ENCODE peak calls at places on chromosome 5, in nine cellular contexts. Y, X, R, U, E, A, G, H and W are unnamed samples.

GRCh38 chr5:138488481-138488945 is 23.2 kb downstream of the EGR1 start:
- DNase-seq in Y (no peak), X (peak), R (peak), U (no peak), E (no peak), A (no peak), G (peak), H (no peak), W (no peak)

GRCh38 chr5:103867857-103868598 is 305.4 kb upstream of the NUDT12 start:
- DNase-seq in Y (no peak), X (no peak), R (peak), U (no peak), E (no peak), A (no peak), G (no peak), H (no peak), W (no peak)

GRCh38 chr5:179668404-179668803 is 12.4 kb downstream of the CBY3 start:
- DNase-seq in Y (peak), X (peak), R (peak), U (no peak), E (peak), A (no peak), G (peak), H (no peak), W (no peak)

GRCh38 chr5:76337949-76338589 is 65.0 kb upstream of the IQGAP2 start:
- DNase-seq in Y (peak), X (peak), R (peak), U (no peak), E (peak), A (no peak), G (peak), H (no peak), W (no peak)

GRCh38 chr5:142100307-142100706 is 8.3 kb upstream of the NDFIP1 start:
- DNase-seq in Y (no peak), X (no peak), R (peak), U (no peak), E (no peak), A (no peak), G (no peak), H (peak), W (no peak)

GRCh38 chr5:170630226-170630625 is 126.4 kb downstream of the KCNIP1 start:
- DNase-seq in Y (no peak), X (no peak), R (no peak), U (peak), E (no peak), A (peak), G (no peak), H (no peak), W (no peak)

GRCh38 chr5:157842185-157842584 is 16.8 kb downstream of the CLINT1 start:
- DNase-seq in Y (no peak), X (no peak), R (no peak), U (no peak), E (no peak), A (no peak), G (no peak), H (no peak), W (no peak)

GRCh38 chr5:61817472-61818326 is 485.6 kb downstream of the ZSWIM6 start:
- DNase-seq in Y (peak), X (peak), R (peak), U (no peak), E (peak), A (no peak), G (peak), H (peak), W (no peak)

GRCh38 chr5:18394154-18394804 is 760.0 kb downstream of the TAF11L14 start:
- DNase-seq in Y (peak), X (peak), R (peak), U (peak), E (peak), A (peak), G (peak), H (peak), W (no peak)

GRCh38 chr5:169805527-169805934 is 168.5 kb downstream of the DOCK2 start:
- DNase-seq in Y (no peak), X (peak), R (peak), U (no peak), E (no peak), A (no peak), G (peak), H (no peak), W (no peak)

GRCh38 chr5:71695561-71695960 is 23.5 kb upstream of the CARTPT start:
- DNase-seq in Y (no peak), X (no peak), R (peak), U (no peak), E (peak), A (no peak), G (no peak), H (no peak), W (no peak)

GRCh38 chr5:150598821-150599273 is 41.6 kb upstream of the SYNPO start:
- DNase-seq in Y (no peak), X (no peak), R (no peak), U (no peak), E (no peak), A (peak), G (no peak), H (no peak), W (no peak)

GRCh38 chr5:10728679-10729078 is 32.4 kb downstream of the DAP start:
- DNase-seq in Y (no peak), X (no peak), R (no peak), U (no peak), E (no peak), A (no peak), G (no peak), H (no peak), W (no peak)

GRCh38 chr5:126377444-126377843 is 45.8 kb upstream of the GRAMD2B start:
- DNase-seq in Y (no peak), X (no peak), R (peak), U (no peak), E (no peak), A (no peak), G (peak), H (no peak), W (no peak)

GRCh38 chr5:69029292-69029691 is 64.5 kb upstream of the SLC30A5 start:
- DNase-seq in Y (no peak), X (no peak), R (no peak), U (no peak), E (no peak), A (no peak), G (no peak), H (no peak), W (no peak)

GRCh38 chr5:69033690-69034089 is 60.1 kb upstream of the SLC30A5 start:
- DNase-seq in Y (no peak), X (no peak), R (no peak), U (no peak), E (no peak), A (no peak), G (no peak), H (no peak), W (no peak)

GRCh38 chr5:69030663-69031062 is 63.2 kb upstream of the SLC30A5 start:
- DNase-seq in Y (no peak), X (no peak), R (no peak), U (no peak), E (no peak), A (no peak), G (no peak), H (no peak), W (no peak)

GRCh38 chr5:69035665-69036064 is 58.1 kb upstream of the SLC30A5 start:
- DNase-seq in Y (no peak), X (no peak), R (no peak), U (no peak), E (no peak), A (no peak), G (no peak), H (no peak), W (no peak)

DNA sequence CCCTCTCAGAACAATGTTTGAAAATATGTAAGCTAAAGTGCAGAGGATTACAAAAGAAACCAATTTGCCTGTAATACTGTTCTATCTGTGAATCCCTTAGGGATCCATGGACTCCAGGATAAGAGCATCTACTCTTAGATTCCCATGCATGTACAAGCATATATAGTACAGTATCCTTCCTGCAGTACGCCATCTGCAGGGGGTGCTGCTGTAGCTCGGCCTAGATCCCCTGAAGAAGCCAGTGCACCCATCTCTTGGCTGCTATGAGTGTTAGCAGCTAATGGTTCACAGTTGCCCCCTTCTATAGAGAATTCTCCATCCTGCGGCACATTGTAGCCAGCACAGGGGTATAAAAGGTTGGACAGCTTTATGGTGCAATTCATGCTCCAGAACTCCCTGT is 61.8 kb upstream of the SLC30A5 start:
- DNase-seq in Y (no peak), X (peak), R (no peak), U (no peak), E (peak), A (no peak), G (no peak), H (no peak), W (no peak)
- TF ChIP-seq CTCF in Y (peak), X (peak), R (no peak), U (no peak), E (no peak), A (no peak), G (no peak), H (no peak), W (no peak)

DNA sequence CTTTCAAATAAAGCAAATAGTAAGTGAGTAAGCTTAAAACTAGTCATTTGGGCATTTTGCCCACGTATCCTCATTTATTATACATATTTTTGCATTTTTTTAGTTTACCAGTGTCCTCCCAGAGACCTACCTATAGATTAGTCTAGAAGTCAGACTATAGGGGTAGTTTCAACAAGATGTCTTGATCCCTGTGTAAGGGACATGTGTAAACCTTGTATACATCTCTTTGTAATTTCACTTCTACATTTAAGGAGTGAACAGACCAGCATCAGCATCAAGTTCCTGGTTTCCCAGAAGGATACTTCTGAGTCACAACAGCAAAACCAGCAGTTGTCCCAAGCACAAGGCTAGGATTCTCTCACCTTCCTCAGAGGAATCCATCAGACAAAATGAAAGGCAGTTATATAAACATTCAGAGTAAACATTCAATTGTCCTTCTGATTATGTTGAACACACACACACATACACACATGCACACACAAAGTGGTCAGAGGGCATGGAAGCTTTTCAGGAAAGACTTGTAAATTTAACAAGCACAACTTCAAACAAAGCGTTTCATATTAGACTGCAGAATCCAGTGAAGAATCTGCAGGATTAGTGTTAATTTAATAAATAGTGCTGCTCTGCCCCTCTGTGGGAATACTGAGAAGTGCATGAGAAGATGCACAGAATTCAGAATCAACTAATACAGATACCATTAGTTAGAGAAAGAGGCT is 55.4 kb downstream of the HINT1 start:
- DNase-seq in Y (peak), X (peak), R (peak), U (no peak), E (peak), A (no peak), G (peak), H (no peak), W (no peak)
- TF ChIP-seq CTCF in Y (peak), X (peak), R (peak), U (peak), E (peak), A (peak), G (peak), H (peak), W (peak)

GRCh38 chr5:115352571-115352970 is 56.1 kb upstream of the CCDC112 start:
- DNase-seq in Y (no peak), X (no peak), R (no peak), U (no peak), E (no peak), A (no peak), G (no peak), H (no peak), W (no peak)
- TF ChIP-seq CTCF in Y (no peak), X (no peak), R (no peak), U (no peak), E (no peak), A (no peak), G (no peak), H (no peak), W (no peak)

DNA sequence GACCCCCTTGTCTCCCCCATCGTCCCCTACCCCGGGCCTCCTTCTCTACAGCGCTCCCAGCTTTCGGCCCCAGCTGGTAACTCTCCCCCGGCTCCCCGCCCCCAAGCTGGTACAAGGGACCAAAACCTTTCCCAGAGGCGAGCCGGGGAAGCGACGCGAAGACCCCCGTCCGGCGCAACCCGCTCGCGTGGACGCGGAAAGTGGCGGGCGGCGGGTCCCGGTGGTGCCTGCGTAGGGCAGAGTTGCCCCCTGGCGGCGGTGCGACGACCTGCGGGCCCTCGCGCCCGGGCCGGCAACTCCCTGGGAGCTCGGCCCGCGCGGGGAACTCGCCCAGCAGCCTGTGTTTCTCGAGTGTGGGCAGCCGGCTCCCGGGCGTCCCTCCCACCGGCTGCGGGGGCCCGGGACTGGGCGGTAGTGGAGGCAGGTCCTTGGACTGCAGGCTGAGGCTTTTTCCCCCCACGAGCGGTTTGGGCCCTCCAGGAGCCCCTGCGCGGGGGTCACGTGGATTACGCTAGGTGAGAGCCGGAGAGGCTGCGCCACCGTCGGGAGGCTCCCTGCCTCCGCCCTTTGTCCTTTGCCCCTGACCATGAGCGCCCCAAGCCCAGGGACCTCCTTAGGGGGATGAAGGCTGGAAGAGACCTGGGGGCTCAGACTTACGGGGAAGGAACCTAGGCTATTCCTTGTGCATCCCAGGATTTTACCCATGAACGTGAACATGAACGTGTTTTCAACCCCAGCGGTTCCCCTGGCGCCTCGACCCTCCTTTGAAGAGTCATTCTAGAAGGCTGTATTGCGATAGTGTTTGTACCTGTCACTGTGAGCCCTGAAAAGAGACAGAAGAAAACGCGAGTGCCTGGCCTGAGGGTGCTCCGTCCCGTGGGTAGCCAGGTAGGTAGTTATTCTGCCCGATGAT is 2.9 kb upstream of the FOXD1 start:
- DNase-seq in Y (no peak), X (peak), R (peak), U (peak), E (peak), A (peak), G (peak), H (no peak), W (no peak)
- TF ChIP-seq CTCF in Y (peak), X (peak), R (peak), U (no peak), E (peak), A (peak), G (peak), H (peak), W (peak)

GRCh38 chr5:82884821-82885471 is 192.2 kb downstream of the TMEM167A start:
- DNase-seq in Y (no peak), X (no peak), R (no peak), U (no peak), E (no peak), A (no peak), G (no peak), H (no peak), W (no peak)

GRCh38 chr5:82886911-82887310 is 190.3 kb downstream of the TMEM167A start:
- DNase-seq in Y (peak), X (no peak), R (peak), U (no peak), E (no peak), A (no peak), G (no peak), H (no peak), W (no peak)

GRCh38 chr5:82882316-82882715 is 194.9 kb downstream of the TMEM167A start:
- DNase-seq in Y (no peak), X (no peak), R (no peak), U (no peak), E (no peak), A (no peak), G (no peak), H (no peak), W (no peak)

GRCh38 chr5:82881571-82882200 is 195.5 kb downstream of the TMEM167A start:
- DNase-seq in Y (no peak), X (no peak), R (no peak), U (no peak), E (no peak), A (no peak), G (no peak), H (no peak), W (no peak)

DNA sequence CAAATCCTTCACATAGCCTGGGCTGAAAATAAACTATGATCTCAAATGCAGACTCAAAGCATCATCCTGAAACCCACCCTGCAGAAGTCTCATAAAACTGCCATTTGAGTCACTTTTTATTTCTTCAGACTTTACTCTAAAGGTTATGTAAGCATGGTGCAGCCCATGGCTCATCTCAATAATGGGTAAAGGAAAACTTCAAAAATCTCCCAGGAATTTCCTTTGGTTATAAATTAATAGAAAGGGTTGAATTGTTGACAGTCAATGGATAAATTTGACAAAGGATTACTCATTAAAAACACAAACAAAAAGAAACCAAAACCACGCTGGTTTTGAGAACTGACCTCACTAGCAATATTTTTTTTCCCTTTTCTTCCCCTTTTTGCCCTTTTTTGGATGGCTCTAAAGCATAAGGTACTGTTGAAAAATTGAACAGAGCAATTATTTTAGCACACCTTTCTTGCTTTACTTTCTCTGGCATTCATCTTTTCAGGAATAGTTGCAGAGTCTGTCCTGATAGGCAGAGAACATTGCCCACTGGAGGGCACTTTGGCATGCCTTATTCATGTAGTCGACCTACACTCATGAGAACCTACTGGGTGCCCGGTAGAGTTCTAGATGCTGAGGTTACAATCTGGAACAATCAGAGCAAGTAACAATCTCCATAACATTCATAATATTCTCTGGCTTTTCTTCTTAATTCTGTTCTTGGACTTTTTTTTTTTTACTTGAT is 191.4 kb downstream of the TMEM167A start:
- DNase-seq in Y (peak), X (no peak), R (peak), U (no peak), E (peak), A (no peak), G (no peak), H (no peak), W (no peak)
- TF ChIP-seq CTCF in Y (no peak), X (no peak), R (no peak), U (no peak), E (peak), A (no peak), G (peak), H (no peak), W (peak)

GRCh38 chr5:143499480-143500114 is 96.1 kb upstream of the NR3C1 start:
- DNase-seq in Y (no peak), X (no peak), R (peak), U (no peak), E (peak), A (no peak), G (no peak), H (no peak), W (no peak)
- TF ChIP-seq CTCF in Y (no peak), X (no peak), R (no peak), U (no peak), E (no peak), A (no peak), G (no peak), H (no peak), W (no peak)

GRCh38 chr5:164332349-164333196 is 827.2 kb downstream of the MAT2B start:
- DNase-seq in Y (no peak), X (no peak), R (no peak), U (no peak), E (no peak), A (no peak), G (no peak), H (no peak), W (no peak)

GRCh38 chr5:164336906-164337305 is 831.5 kb downstream of the MAT2B start:
- DNase-seq in Y (peak), X (no peak), R (peak), U (no peak), E (no peak), A (no peak), G (peak), H (no peak), W (no peak)

GRCh38 chr5:164336276-164336675 is 830.9 kb downstream of the MAT2B start:
- DNase-seq in Y (no peak), X (no peak), R (peak), U (no peak), E (no peak), A (no peak), G (no peak), H (no peak), W (no peak)

GRCh38 chr5:164341056-164341619 is 835.7 kb downstream of the MAT2B start:
- DNase-seq in Y (no peak), X (no peak), R (peak), U (no peak), E (no peak), A (no peak), G (no peak), H (no peak), W (no peak)

GRCh38 chr5:164335837-164336236 is 830.4 kb downstream of the MAT2B start:
- DNase-seq in Y (no peak), X (peak), R (peak), U (no peak), E (no peak), A (no peak), G (peak), H (no peak), W (no peak)
- TF ChIP-seq CTCF in Y (no peak), X (no peak), R (no peak), U (no peak), E (no peak), A (no peak), G (no peak), H (no peak), W (no peak)

GRCh38 chr5:8417316-8418048 is 548.5 kb downstream of the MTRR start:
- DNase-seq in Y (no peak), X (no peak), R (no peak), U (no peak), E (no peak), A (no peak), G (no peak), H (no peak), W (no peak)

GRCh38 chr5:8413975-8414374 is 545.0 kb downstream of the MTRR start:
- DNase-seq in Y (no peak), X (no peak), R (no peak), U (no peak), E (no peak), A (no peak), G (no peak), H (no peak), W (no peak)

GRCh38 chr5:8418049-8418426 is 549.1 kb downstream of the MTRR start:
- DNase-seq in Y (no peak), X (no peak), R (no peak), U (no peak), E (no peak), A (no peak), G (no peak), H (no peak), W (no peak)
- TF ChIP-seq CTCF in Y (no peak), X (no peak), R (no peak), U (no peak), E (no peak), A (no peak), G (no peak), H (no peak), W (no peak)